ENCODE peak calls at places on chromosome 4, in seven cellular contexts. A is mesenchymal stem cell, Q is neuronal stem cell, L is H9, F is IMR-90, J is H1, V is trophoblast cell. B is an unnamed sample.

GRCh38 chr4:85474356-85474755 is 594 bp upstream of the ARHGAP24 start:
- DNase-seq in V (peak), J (no peak), Q (no peak), F (no peak), L (no peak), A (no peak), B (no peak)

GRCh38 chr4:169440446-169440845 is 169.7 kb upstream of the SH3RF1 start:
- DNase-seq in A (no peak), Q (no peak), F (no peak), L (no peak), V (no peak), J (no peak), B (no peak)

GRCh38 chr4:152109585-152110509 is 349.0 kb upstream of the GATB start:
- DNase-seq in V (no peak), A (no peak), F (peak), L (no peak), Q (no peak), J (no peak), B (no peak)

GRCh38 chr4:103032575-103032974 is 13.1 kb upstream of the SLC9B1 start:
- DNase-seq in F (peak), J (peak), V (peak), L (peak), A (peak), Q (peak), B (peak)

GRCh38 chr4:184850431-184851199 is 24.8 kb upstream of the ACSL1 start:
- DNase-seq in F (no peak), Q (no peak), J (no peak), L (no peak), V (no peak), A (no peak), B (no peak)

GRCh38 chr4:17490575-17491059 is 21.3 kb downstream of the QDPR start:
- DNase-seq in L (no peak), Q (no peak), V (no peak), J (no peak), A (no peak), F (no peak), B (peak)

GRCh38 chr4:87192155-87192919 is 28.1 kb downstream of the KLHL8 start:
- DNase-seq in Q (no peak), L (no peak), A (no peak), F (no peak), J (no peak), V (no peak), B (no peak)

GRCh38 chr4:36322921-36323354 is 41.5 kb downstream of the DTHD1 start:
- DNase-seq in Q (no peak), V (no peak), J (no peak), L (no peak), F (no peak), A (no peak), B (no peak)

GRCh38 chr4:14607578-14607977 is 394.7 kb upstream of the CPEB2 start:
- DNase-seq in V (no peak), J (no peak), L (no peak), F (no peak), A (peak), Q (no peak), B (no peak)

GRCh38 chr4:142528433-142528832 is 317.7 kb downstream of the INPP4B start:
- DNase-seq in L (no peak), V (no peak), Q (no peak), J (no peak), A (no peak), F (no peak), B (no peak)

GRCh38 chr4:76300012-76300411 is 6.5 kb upstream of the STBD1 start:
- DNase-seq in A (no peak), J (no peak), Q (no peak), L (no peak), F (no peak), V (no peak), B (no peak)

GRCh38 chr4:113080050-113080449 is 30.6 kb downstream of the ANK2 start:
- DNase-seq in J (no peak), Q (no peak), L (no peak), F (peak), V (no peak), A (peak), B (peak)

GRCh38 chr4:40269133-40269532 is 66.0 kb upstream of the CHRNA9 start:
- DNase-seq in A (no peak), F (no peak), L (no peak), V (no peak), J (no peak), Q (no peak), B (no peak)
- H2AK5ac ChIP-seq in A (no peak), F (no peak), L (no peak), V (no peak), J (no peak), Q (no peak), B (no peak)

DNA sequence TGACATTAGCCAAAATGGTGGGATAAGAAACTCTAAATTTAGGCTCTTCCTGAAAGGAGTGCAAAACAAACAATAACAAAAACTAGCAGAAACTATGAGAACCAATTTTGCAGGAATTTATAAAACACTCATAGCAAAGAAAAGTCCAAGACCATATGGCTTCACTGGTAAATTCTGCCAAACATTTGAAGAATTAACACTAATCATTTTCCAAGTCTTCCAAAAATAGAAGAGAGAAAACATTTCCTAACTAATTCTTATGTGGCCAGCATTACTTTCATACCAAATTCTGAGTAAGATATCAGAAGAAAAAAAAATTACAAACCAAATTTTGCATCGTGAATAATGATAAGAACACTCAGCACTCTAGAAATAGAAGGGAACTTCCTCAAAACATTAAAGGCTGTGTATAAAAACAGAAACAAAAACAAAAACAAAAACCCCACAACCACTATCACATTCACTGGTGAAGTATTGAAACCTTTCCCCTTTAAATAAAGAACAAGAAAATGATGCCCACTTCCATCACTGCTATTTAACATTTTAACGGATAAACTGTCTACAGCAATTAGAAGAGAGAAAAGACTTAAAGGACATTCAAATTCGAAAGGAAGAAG is 524.3 kb upstream of the GALNTL6 start:
- DNase-seq in J (no peak), L (no peak), V (no peak), F (no peak), A (no peak), Q (no peak), B (no peak)
- H2AK5ac ChIP-seq in J (no peak), L (no peak), V (no peak), F (no peak), A (no peak), Q (no peak), B (no peak)

DNA sequence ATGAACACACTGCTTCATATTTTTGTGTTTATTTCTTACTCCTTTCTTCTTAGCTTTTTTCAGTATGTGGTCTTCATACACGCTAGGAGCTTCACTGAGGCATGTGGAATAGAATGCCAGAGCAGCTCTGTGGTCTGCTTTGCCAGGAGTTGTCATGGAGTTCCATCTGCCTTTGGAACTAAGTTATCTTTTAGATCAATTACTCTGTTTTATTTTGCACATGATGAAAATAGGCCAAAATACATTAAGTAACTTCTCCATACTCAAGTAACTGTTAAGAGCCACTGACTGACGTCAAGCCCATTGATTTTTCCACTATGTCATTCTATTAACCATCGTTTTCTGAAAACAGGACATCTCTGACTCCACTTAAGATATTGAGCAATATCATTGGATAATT is 415.1 kb upstream of the MAD2L1 start:
- DNase-seq in L (no peak), J (no peak), V (no peak), Q (no peak), A (no peak), F (no peak), B (no peak)
- H2AK5ac ChIP-seq in L (no peak), J (no peak), V (no peak), Q (no peak), A (no peak), F (no peak), B (no peak)

GRCh38 chr4:24701683-24702082 is 93.7 kb upstream of the SOD3 start:
- DNase-seq in Q (no peak), A (no peak), F (no peak), J (no peak), L (no peak), V (no peak), B (no peak)
- H2AK5ac ChIP-seq in Q (no peak), A (no peak), F (no peak), J (no peak), L (no peak), V (no peak), B (no peak)

DNA sequence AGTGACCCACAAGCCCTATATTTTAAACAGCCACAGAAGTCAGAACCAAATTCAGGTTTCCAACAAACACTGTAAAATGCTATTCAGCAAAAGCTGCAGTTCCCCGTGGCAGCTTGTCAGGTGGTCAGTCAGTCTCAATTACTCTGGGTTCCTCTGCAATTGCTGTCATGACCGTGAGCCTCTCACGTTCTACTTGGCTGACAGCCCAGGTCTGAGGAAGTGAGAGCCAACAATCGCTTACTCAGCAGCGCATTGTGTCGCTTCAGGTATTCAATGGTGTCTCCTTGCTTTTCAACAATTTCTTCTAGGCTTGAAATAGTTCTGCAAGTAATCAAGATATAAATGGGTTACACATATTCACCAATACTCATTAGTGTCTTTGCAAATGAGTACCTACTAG is 25.8 kb downstream of the TRIM75 start:
- DNase-seq in F (peak), Q (no peak), A (no peak), V (no peak), J (no peak), L (no peak), B (no peak)
- H2AK5ac ChIP-seq in F (no peak), Q (no peak), A (no peak), V (no peak), J (no peak), L (no peak), B (no peak)

DNA sequence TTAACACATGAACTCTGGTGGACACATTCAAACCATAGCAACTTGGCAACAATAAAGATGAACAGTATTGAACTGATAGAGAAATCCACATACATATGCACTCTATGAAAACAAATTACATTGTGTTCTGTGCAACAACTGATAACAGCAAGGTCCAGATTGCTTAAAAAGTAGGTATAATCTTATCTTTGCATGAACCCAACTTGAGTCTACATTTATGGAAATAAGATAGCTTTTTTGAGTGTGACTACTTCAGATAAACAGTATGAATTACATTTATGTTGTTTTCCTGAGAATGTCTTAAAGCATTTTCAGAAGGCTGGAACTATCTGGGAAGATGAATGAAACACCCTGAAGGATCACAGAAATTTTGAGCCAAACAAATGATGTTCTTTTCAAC is 212.6 kb upstream of the GK2 start:
- DNase-seq in J (no peak), V (no peak), Q (no peak), A (no peak), L (no peak), F (no peak), B (no peak)
- H2AK5ac ChIP-seq in J (no peak), V (no peak), Q (no peak), A (no peak), L (no peak), F (no peak), B (no peak)

DNA sequence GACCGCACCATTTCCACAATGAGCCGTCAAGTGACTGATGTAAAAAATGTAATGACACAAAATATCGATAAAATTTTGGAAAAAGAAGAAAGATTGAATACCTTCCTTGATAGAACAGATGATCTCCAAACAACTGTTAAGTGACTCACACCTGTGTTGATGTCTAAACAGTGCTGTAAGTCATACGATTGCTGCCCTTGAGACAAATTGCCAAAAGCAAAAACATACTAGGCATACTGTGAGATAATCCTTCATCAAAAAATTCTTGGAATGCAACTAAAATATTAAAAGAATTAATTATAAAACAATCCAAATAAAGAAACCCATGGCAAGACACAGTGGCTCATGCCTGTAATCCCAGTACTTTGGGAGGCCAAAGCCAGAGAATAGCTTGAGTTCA is 53.4 kb downstream of the HNRNPD start:
- DNase-seq in Q (no peak), J (no peak), V (peak), L (no peak), F (no peak), A (no peak), B (no peak)
- H2AK5ac ChIP-seq in Q (no peak), J (no peak), V (no peak), L (no peak), F (no peak), A (no peak), B (no peak)

GRCh38 chr4:42132099-42132498 is 20.4 kb downstream of the BEND4 start:
- DNase-seq in A (no peak), L (no peak), Q (no peak), F (no peak), J (no peak), V (no peak), B (peak)

GRCh38 chr4:42133006-42133405 is 19.4 kb downstream of the BEND4 start:
- DNase-seq in F (no peak), V (no peak), L (no peak), A (no peak), Q (no peak), J (no peak), B (no peak)

GRCh38 chr4:42136371-42136770 is 16.1 kb downstream of the BEND4 start:
- DNase-seq in F (no peak), J (no peak), L (no peak), A (no peak), Q (no peak), V (no peak), B (peak)
- H2AK5ac ChIP-seq in F (no peak), J (no peak), L (no peak), A (no peak), Q (no peak), V (no peak), B (no peak)

GRCh38 chr4:83643036-83643435 is 107.1 kb downstream of the GPAT3 start:
- DNase-seq in L (no peak), F (no peak), Q (no peak), J (no peak), V (no peak), A (no peak), B (no peak)
- H2AK5ac ChIP-seq in L (no peak), F (no peak), Q (no peak), J (no peak), V (no peak), A (no peak), B (no peak)

B was measured in mesendoderm.